ENCODE peak calls at places on chromosomes 1 and 21, in ten cellular contexts. One of them, this sample, is unnamed.

GRCh38 chr1:7940034-7940433 is 605 bp downstream of the TNFRSF9 start:
- DNase-seq in IMR-90: no peak
- DNase-seq in uterus: no peak
- DNase-seq in mucosa of descending colon: no peak
- DNase-seq in CD8-positive, alpha-beta T cell: no peak
- DNase-seq in foreskin fibroblast: no peak
- DNase-seq in A549: no peak
- DNase-seq in left ventricle myocardium inferior: no peak
- DNase-seq in MM.1S: no peak
- DNase-seq in colonic mucosa: no peak
- DNase-seq in this sample: no peak

GRCh38 chr1:2602866-2603520 is 16.4 kb downstream of the PRXL2B start:
- DNase-seq in foreskin fibroblast: no peak
- DNase-seq in MM.1S: no peak
- DNase-seq in mucosa of descending colon: peak; percentile 41
- DNase-seq in A549: no peak
- DNase-seq in CD8-positive, alpha-beta T cell: no peak
- DNase-seq in IMR-90: no peak
- DNase-seq in uterus: no peak
- DNase-seq in colonic mucosa: peak; percentile 12
- DNase-seq in left ventricle myocardium inferior: no peak
- DNase-seq in this sample: no peak

GRCh38 chr21:44539991-44540666 is at the start of gene KRTAP10-1:
- DNase-seq in uterus: no peak
- DNase-seq in CD8-positive, alpha-beta T cell: no peak
- DNase-seq in A549: no peak
- DNase-seq in left ventricle myocardium inferior: no peak
- DNase-seq in colonic mucosa: no peak
- DNase-seq in MM.1S: no peak
- DNase-seq in foreskin fibroblast: no peak
- DNase-seq in IMR-90: no peak
- DNase-seq in mucosa of descending colon: no peak
- DNase-seq in this sample: no peak

GRCh38 chr1:57350619-57351018 is 73.2 kb downstream of the DAB1 start:
- DNase-seq in IMR-90: peak; percentile 51
- DNase-seq in foreskin fibroblast: no peak
- DNase-seq in MM.1S: no peak
- DNase-seq in left ventricle myocardium inferior: no peak
- DNase-seq in A549: no peak
- DNase-seq in uterus: no peak
- DNase-seq in colonic mucosa: no peak
- DNase-seq in CD8-positive, alpha-beta T cell: no peak
- DNase-seq in mucosa of descending colon: no peak
- DNase-seq in this sample: no peak

GRCh38 chr21:35476616-35477395 is 427.7 kb upstream of the RUNX1 start:
- DNase-seq in CD8-positive, alpha-beta T cell: no peak
- DNase-seq in left ventricle myocardium inferior: no peak
- DNase-seq in MM.1S: no peak
- DNase-seq in uterus: no peak
- DNase-seq in mucosa of descending colon: no peak
- DNase-seq in A549: no peak
- DNase-seq in colonic mucosa: no peak
- DNase-seq in foreskin fibroblast: peak; percentile 30
- DNase-seq in IMR-90: peak; percentile 71
- DNase-seq in this sample: no peak

GRCh38 chr1:213977486-213977842 is 10.3 kb upstream of the PROX1 start:
- DNase-seq in CD8-positive, alpha-beta T cell: no peak
- DNase-seq in colonic mucosa: no peak
- DNase-seq in left ventricle myocardium inferior: no peak
- DNase-seq in foreskin fibroblast: no peak
- DNase-seq in mucosa of descending colon: no peak
- DNase-seq in A549: no peak
- DNase-seq in MM.1S: no peak
- DNase-seq in IMR-90: no peak
- DNase-seq in uterus: no peak
- DNase-seq in this sample: no peak

GRCh38 chr1:203172184-203173115 is 3.2 kb downstream of the MYBPH start:
- DNase-seq in colonic mucosa: peak; percentile 67
- DNase-seq in IMR-90: peak; percentile 32
- DNase-seq in foreskin fibroblast: no peak
- DNase-seq in uterus: no peak
- DNase-seq in CD8-positive, alpha-beta T cell: no peak
- DNase-seq in left ventricle myocardium inferior: peak; percentile 48
- DNase-seq in MM.1S: peak; percentile 61
- DNase-seq in A549: peak; percentile 67
- DNase-seq in mucosa of descending colon: peak; percentile 62
- DNase-seq in this sample: peak; percentile 60

GRCh38 chr21:40905251-40905650 is 58.3 kb upstream of the DSCAM start:
- DNase-seq in CD8-positive, alpha-beta T cell: no peak
- DNase-seq in MM.1S: no peak
- DNase-seq in left ventricle myocardium inferior: no peak
- DNase-seq in foreskin fibroblast: no peak
- DNase-seq in colonic mucosa: no peak
- DNase-seq in IMR-90: no peak
- DNase-seq in uterus: no peak
- DNase-seq in A549: no peak
- DNase-seq in mucosa of descending colon: no peak
- DNase-seq in this sample: no peak

GRCh38 chr1:27011058-27011764 is 1.4 kb downstream of the TENT5B start:
- DNase-seq in mucosa of descending colon: no peak
- DNase-seq in colonic mucosa: no peak
- DNase-seq in MM.1S: no peak
- DNase-seq in A549: peak; percentile 81
- DNase-seq in left ventricle myocardium inferior: no peak
- DNase-seq in uterus: peak; percentile 80
- DNase-seq in CD8-positive, alpha-beta T cell: no peak
- DNase-seq in foreskin fibroblast: peak; percentile 83
- DNase-seq in IMR-90: peak; percentile 88
- DNase-seq in this sample: no peak

GRCh38 chr1:27010226-27010994 is 2.2 kb downstream of the TENT5B start:
- DNase-seq in left ventricle myocardium inferior: no peak
- DNase-seq in IMR-90: no peak
- DNase-seq in uterus: no peak
- DNase-seq in colonic mucosa: no peak
- DNase-seq in foreskin fibroblast: no peak
- DNase-seq in mucosa of descending colon: no peak
- DNase-seq in MM.1S: no peak
- DNase-seq in A549: no peak
- DNase-seq in CD8-positive, alpha-beta T cell: no peak
- DNase-seq in this sample: no peak

GRCh38 chr1:27011976-27012563 is 580 bp downstream of the TENT5B start:
- DNase-seq in left ventricle myocardium inferior: no peak
- DNase-seq in IMR-90: no peak
- DNase-seq in colonic mucosa: no peak
- DNase-seq in uterus: no peak
- DNase-seq in A549: peak; percentile 18
- DNase-seq in CD8-positive, alpha-beta T cell: no peak
- DNase-seq in mucosa of descending colon: no peak
- DNase-seq in MM.1S: no peak
- DNase-seq in foreskin fibroblast: no peak
- DNase-seq in this sample: no peak

GRCh38 chr1:27007909-27008582 is 4.6 kb downstream of the TENT5B start:
- DNase-seq in uterus: no peak
- DNase-seq in foreskin fibroblast: peak; percentile 33
- DNase-seq in mucosa of descending colon: peak; percentile 86
- DNase-seq in CD8-positive, alpha-beta T cell: no peak
- DNase-seq in left ventricle myocardium inferior: no peak
- DNase-seq in MM.1S: no peak
- DNase-seq in colonic mucosa: peak; percentile 78
- DNase-seq in A549: peak; percentile 53
- DNase-seq in IMR-90: no peak
- DNase-seq in this sample: no peak

GRCh38 chr1:27009601-27010197 is 3.0 kb downstream of the TENT5B start:
- DNase-seq in IMR-90: no peak
- DNase-seq in CD8-positive, alpha-beta T cell: no peak
- DNase-seq in left ventricle myocardium inferior: peak; percentile 53
- DNase-seq in mucosa of descending colon: peak; percentile 79
- DNase-seq in colonic mucosa: peak; percentile 72
- DNase-seq in MM.1S: no peak
- DNase-seq in uterus: no peak
- DNase-seq in foreskin fibroblast: no peak
- DNase-seq in A549: peak; percentile 29
- DNase-seq in this sample: no peak
- TF ChIP-seq CTCF in IMR-90: no peak
- TF ChIP-seq CTCF in CD8-positive, alpha-beta T cell: no peak
- TF ChIP-seq CTCF in left ventricle myocardium inferior: peak; percentile 26
- TF ChIP-seq CTCF in mucosa of descending colon: no peak
- TF ChIP-seq CTCF in colonic mucosa: no peak
- TF ChIP-seq CTCF in MM.1S: no peak
- TF ChIP-seq CTCF in uterus: no peak
- TF ChIP-seq CTCF in foreskin fibroblast: no peak
- TF ChIP-seq CTCF in A549: no peak
- TF ChIP-seq CTCF in this sample: no peak

GRCh38 chr1:201503397-201504176 is 3.3 kb downstream of the CSRP1 start:
- DNase-seq in left ventricle myocardium inferior: no peak
- DNase-seq in uterus: peak; percentile 84
- DNase-seq in mucosa of descending colon: no peak
- DNase-seq in foreskin fibroblast: peak; percentile 95
- DNase-seq in IMR-90: peak; percentile 100
- DNase-seq in MM.1S: no peak
- DNase-seq in colonic mucosa: no peak
- DNase-seq in A549: peak; percentile 93
- DNase-seq in CD8-positive, alpha-beta T cell: no peak
- DNase-seq in this sample: no peak

GRCh38 chr1:201504179-201504631 is 2.7 kb downstream of the CSRP1 start:
- DNase-seq in left ventricle myocardium inferior: no peak
- DNase-seq in CD8-positive, alpha-beta T cell: no peak
- DNase-seq in mucosa of descending colon: no peak
- DNase-seq in MM.1S: no peak
- DNase-seq in foreskin fibroblast: no peak
- DNase-seq in uterus: no peak
- DNase-seq in colonic mucosa: no peak
- DNase-seq in IMR-90: peak; percentile 60
- DNase-seq in A549: no peak
- DNase-seq in this sample: no peak

GRCh38 chr1:201505505-201505893 is 1.4 kb downstream of the CSRP1 start:
- DNase-seq in MM.1S: no peak
- DNase-seq in left ventricle myocardium inferior: no peak
- DNase-seq in IMR-90: peak; percentile 76
- DNase-seq in CD8-positive, alpha-beta T cell: no peak
- DNase-seq in mucosa of descending colon: no peak
- DNase-seq in A549: peak; percentile 60
- DNase-seq in colonic mucosa: peak; percentile 79
- DNase-seq in foreskin fibroblast: peak; percentile 51
- DNase-seq in uterus: no peak
- DNase-seq in this sample: no peak

GRCh38 chr1:201506092-201506491 is 831 bp downstream of the CSRP1 start:
- DNase-seq in CD8-positive, alpha-beta T cell: no peak
- DNase-seq in foreskin fibroblast: no peak
- DNase-seq in IMR-90: no peak
- DNase-seq in left ventricle myocardium inferior: no peak
- DNase-seq in MM.1S: no peak
- DNase-seq in A549: no peak
- DNase-seq in uterus: no peak
- DNase-seq in mucosa of descending colon: no peak
- DNase-seq in colonic mucosa: no peak
- DNase-seq in this sample: no peak

DNA sequence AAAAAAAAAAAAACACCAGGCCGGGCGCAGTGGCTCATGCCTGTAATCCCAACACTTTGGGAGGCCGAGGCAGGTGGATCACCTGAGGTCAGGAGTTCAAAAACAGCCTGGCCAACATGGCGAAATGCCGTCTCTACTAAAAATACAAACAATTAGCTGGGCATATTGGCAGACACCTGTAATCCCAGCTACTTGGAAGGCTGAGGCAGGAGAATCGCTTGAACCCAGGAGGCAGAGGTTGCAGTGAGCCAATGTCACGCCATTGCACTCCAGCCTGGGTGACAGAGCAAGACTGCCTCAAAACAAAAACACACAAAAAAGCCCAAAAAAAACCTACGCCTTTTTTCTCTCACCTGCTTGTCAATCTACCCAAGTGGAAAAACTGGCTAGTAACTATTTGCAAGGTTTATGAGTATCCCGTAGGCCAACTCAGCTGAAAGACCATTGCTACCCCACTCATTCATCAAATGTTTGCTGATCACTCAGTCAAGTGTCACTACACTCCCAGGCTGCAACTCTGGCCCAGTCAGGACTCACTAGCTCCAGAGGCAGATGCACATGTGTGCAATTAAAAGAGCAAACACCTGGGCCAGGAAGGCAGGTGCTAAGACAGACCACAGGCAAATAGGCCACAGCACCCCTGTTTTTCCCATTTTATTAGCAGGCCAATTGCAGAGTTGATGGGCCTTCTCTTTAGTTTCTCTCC is 2.0 kb downstream of the CSRP1 start:
- DNase-seq in uterus: no peak
- DNase-seq in foreskin fibroblast: no peak
- DNase-seq in MM.1S: no peak
- DNase-seq in colonic mucosa: no peak
- DNase-seq in mucosa of descending colon: no peak
- DNase-seq in left ventricle myocardium inferior: no peak
- DNase-seq in IMR-90: no peak
- DNase-seq in A549: no peak
- DNase-seq in CD8-positive, alpha-beta T cell: no peak
- DNase-seq in this sample: no peak
- H3K4me3 ChIP-seq in uterus: peak overlapping the region; percentile 93
- H3K4me3 ChIP-seq in foreskin fibroblast: peak overlapping the region; percentile 5
- H3K4me3 ChIP-seq in MM.1S: no peak overlapping the region
- H3K4me3 ChIP-seq in colonic mucosa: peak overlapping the region; percentile 65
- H3K4me3 ChIP-seq in mucosa of descending colon: no peak overlapping the region
- H3K4me3 ChIP-seq in left ventricle myocardium inferior: peak overlapping the region; percentile 82
- H3K4me3 ChIP-seq in IMR-90: peak overlapping the region; percentile 79
- H3K4me3 ChIP-seq in A549: peak overlapping the region; percentile 66
- H3K4me3 ChIP-seq in CD8-positive, alpha-beta T cell: no peak overlapping the region
- H3K4me3 ChIP-seq in this sample: peak overlapping the region; percentile 60

DNA sequence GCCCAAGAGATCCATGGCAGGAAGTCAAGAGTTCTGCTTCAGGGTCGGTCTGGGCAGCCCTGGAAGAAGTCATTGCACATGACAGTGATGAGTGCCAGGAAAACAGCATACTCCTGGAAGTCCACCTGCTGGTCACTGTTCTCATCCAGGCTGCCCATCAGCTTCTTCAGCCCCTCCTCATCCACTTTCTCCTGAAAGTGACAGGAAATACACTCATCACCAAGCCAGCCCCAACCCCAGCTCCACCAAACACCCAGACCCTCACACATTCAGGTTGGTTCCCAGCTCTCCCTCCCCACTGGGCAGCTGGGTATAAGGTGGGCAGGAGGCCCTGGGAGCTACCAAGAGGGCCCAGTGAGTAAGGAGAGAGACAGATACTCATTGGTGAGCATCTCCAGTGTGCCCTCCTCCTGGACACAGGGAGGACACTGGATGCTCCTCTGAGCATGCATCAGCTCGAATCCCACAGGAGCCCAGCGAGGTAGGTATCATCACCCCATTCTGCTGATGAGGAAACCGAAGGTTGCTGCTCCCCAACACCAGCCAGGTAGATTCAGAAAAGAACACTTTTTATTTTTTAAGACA is 4.2 kb downstream of the S100A2 start:
- DNase-seq in IMR-90: no peak
- DNase-seq in colonic mucosa: no peak
- DNase-seq in CD8-positive, alpha-beta T cell: no peak
- DNase-seq in A549: no peak
- DNase-seq in left ventricle myocardium inferior: no peak
- DNase-seq in MM.1S: no peak
- DNase-seq in foreskin fibroblast: no peak
- DNase-seq in mucosa of descending colon: no peak
- DNase-seq in uterus: no peak
- DNase-seq in this sample: no peak
- TF ChIP-seq CTCF in IMR-90: no peak
- TF ChIP-seq CTCF in colonic mucosa: no peak
- TF ChIP-seq CTCF in CD8-positive, alpha-beta T cell: no peak
- TF ChIP-seq CTCF in A549: no peak
- TF ChIP-seq CTCF in left ventricle myocardium inferior: no peak
- TF ChIP-seq CTCF in MM.1S: no peak
- TF ChIP-seq CTCF in foreskin fibroblast: no peak
- TF ChIP-seq CTCF in mucosa of descending colon: no peak
- TF ChIP-seq CTCF in uterus: no peak
- TF ChIP-seq CTCF in this sample: no peak

DNA sequence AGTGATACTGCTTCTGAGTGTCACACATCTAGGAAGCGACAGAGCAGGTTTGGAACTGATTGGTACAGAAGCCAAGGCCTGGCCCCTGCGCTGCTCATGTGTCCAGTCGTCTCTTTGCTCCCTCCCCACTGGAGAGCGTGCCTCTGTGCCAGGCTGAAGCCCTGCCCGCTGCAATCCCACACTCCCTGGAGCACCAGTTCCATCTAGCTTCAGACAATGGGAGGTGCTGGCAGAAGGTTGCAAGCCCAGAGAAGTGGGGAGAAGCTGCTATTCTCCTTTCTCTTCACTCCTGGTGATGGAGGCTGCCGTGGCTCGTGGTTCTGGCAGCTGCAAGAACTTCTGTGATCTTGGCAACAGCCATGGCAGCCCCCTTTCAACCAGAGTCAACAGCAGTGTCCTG is 250.9 kb downstream of the MATN1 start:
- DNase-seq in colonic mucosa: no peak
- DNase-seq in IMR-90: no peak
- DNase-seq in CD8-positive, alpha-beta T cell: no peak
- DNase-seq in MM.1S: no peak
- DNase-seq in left ventricle myocardium inferior: no peak
- DNase-seq in uterus: no peak
- DNase-seq in A549: no peak
- DNase-seq in foreskin fibroblast: no peak
- DNase-seq in mucosa of descending colon: no peak
- DNase-seq in this sample: no peak
- H3K4me3 ChIP-seq in colonic mucosa: no peak overlapping the region
- H3K4me3 ChIP-seq in IMR-90: no peak overlapping the region
- H3K4me3 ChIP-seq in CD8-positive, alpha-beta T cell: no peak overlapping the region
- H3K4me3 ChIP-seq in MM.1S: no peak overlapping the region
- H3K4me3 ChIP-seq in left ventricle myocardium inferior: no peak overlapping the region
- H3K4me3 ChIP-seq in uterus: no peak overlapping the region
- H3K4me3 ChIP-seq in A549: no peak overlapping the region
- H3K4me3 ChIP-seq in foreskin fibroblast: no peak overlapping the region
- H3K4me3 ChIP-seq in mucosa of descending colon: no peak overlapping the region
- H3K4me3 ChIP-seq in this sample: no peak overlapping the region

This sample was measured in GM12865.